ENCODE peak calls at places on chromosomes 12 and 14, in six cellular contexts. S is HepG2; J is upper lobe of left lung; U is MM.1S; F is CD8-positive, alpha-beta memory T cell; N is colonic mucosa. Y is an unnamed sample.

GRCh38 chr12:130572553-130572952 is 143.5 kb downstream of the RIMBP2 start:
- DNase-seq in U (no peak), S (no peak), J (no peak), F (no peak), N (no peak), Y (no peak)

GRCh38 chr14:62162998-62163589 is 400.9 kb downstream of the SNAPC1 start:
- DNase-seq in N (no peak), S (peak; percentile 18), J (no peak), U (peak; percentile 6), F (peak; percentile 6), Y (no peak)

GRCh38 chr14:78491015-78491414 is 320.8 kb downstream of the NRXN3 start:
- DNase-seq in J (no peak), N (no peak), U (no peak), F (no peak), S (no peak), Y (no peak)

GRCh38 chr12:89345376-89345775 is 6.9 kb downstream of the DUSP6 start:
- DNase-seq in J (no peak), S (no peak), N (no peak), U (peak; percentile 64), F (no peak), Y (no peak)

GRCh38 chr14:105854600-105855245 is 328.3 kb downstream of the TMEM121 start:
- DNase-seq in N (peak; percentile 8), S (no peak), J (peak; percentile 66), U (no peak), F (no peak), Y (peak; percentile 43)

GRCh38 chr12:106519587-106519986 is 63.2 kb upstream of the RFX4 start:
- DNase-seq in S (no peak), J (no peak), F (no peak), N (no peak), U (no peak), Y (no peak)

GRCh38 chr12:109890620-109891019 is 9.5 kb upstream of the TCHP start:
- DNase-seq in U (no peak), S (no peak), N (no peak), J (no peak), F (no peak), Y (no peak)

GRCh38 chr12:110109037-110109836 is 14.9 kb upstream of the IFT81 start:
- DNase-seq in J (no peak), F (no peak), N (peak; percentile 54), U (no peak), S (peak; percentile 93), Y (peak; percentile 34)

GRCh38 chr12:44774815-44775411 is 101.2 kb downstream of the NELL2 start:
- DNase-seq in J (no peak), U (no peak), S (peak; percentile 21), N (peak; percentile 41), F (peak; percentile 42), Y (peak; percentile 62)

GRCh38 chr12:96749978-96750377 is 157.1 kb upstream of the NEDD1 start:
- DNase-seq in N (no peak), U (no peak), J (no peak), S (no peak), F (no peak), Y (no peak)

GRCh38 chr12:44314007-44314500 is 478.2 kb downstream of the TMEM117 start:
- DNase-seq in U (no peak), F (no peak), N (no peak), S (no peak), J (no peak), Y (no peak)

GRCh38 chr14:89284368-89285058 is 132.5 kb downstream of the FOXN3 start:
- DNase-seq in F (no peak), S (no peak), N (no peak), U (no peak), J (no peak), Y (no peak)

GRCh38 chr12:83016226-83016835 is 329.6 kb downstream of the TMTC2 start:
- DNase-seq in U (no peak), J (no peak), S (peak; percentile 5), N (no peak), F (no peak), Y (no peak)

GRCh38 chr12:130086777-130087176 is 75.5 kb upstream of the FZD10 start:
- DNase-seq in U (no peak), J (no peak), N (no peak), F (no peak), S (no peak), Y (no peak)

GRCh38 chr12:89450922-89451321 is 73.7 kb downstream of the GALNT4 start:
- DNase-seq in U (no peak), F (no peak), S (peak; percentile 6), N (no peak), J (no peak), Y (no peak)

GRCh38 chr14:85165091-85165490 is 364.9 kb upstream of the FLRT2 start:
- DNase-seq in F (no peak), U (no peak), N (no peak), J (no peak), S (no peak), Y (no peak)

GRCh38 chr14:39875028-39875427 is 442.8 kb upstream of the FBXO33 start:
- DNase-seq in U (no peak), J (no peak), S (no peak), N (no peak), F (no peak), Y (no peak)

GRCh38 chr12:28027947-28028724 is 55.6 kb upstream of the PTHLH start:
- DNase-seq in U (no peak), J (peak; percentile 34), S (no peak), N (no peak), F (no peak), Y (no peak)

GRCh38 chr12:62653740-62654139 is 187.1 kb downstream of the MON2 start:
- DNase-seq in U (no peak), J (no peak), F (no peak), S (no peak), N (no peak), Y (no peak)

GRCh38 chr12:62649412-62650116 is 182.9 kb downstream of the MON2 start:
- DNase-seq in J (no peak), F (no peak), U (no peak), N (no peak), S (no peak), Y (no peak)

GRCh38 chr12:62653304-62653703 is 186.7 kb downstream of the MON2 start:
- DNase-seq in S (no peak), U (no peak), F (no peak), N (no peak), J (no peak), Y (no peak)

GRCh38 chr12:62647586-62647985 is 181.0 kb downstream of the MON2 start:
- DNase-seq in F (no peak), J (no peak), N (no peak), S (no peak), U (no peak), Y (no peak)

GRCh38 chr12:62651138-62651537 is 184.5 kb downstream of the MON2 start:
- DNase-seq in J (no peak), U (no peak), S (no peak), N (no peak), F (no peak), Y (no peak)
- H3K27me3 ChIP-seq in J (no peaks in the 10 kb centered on the region), U (no peaks in the 10 kb centered on the region), S (no peaks in the 10 kb centered on the region), N (no peaks in the 10 kb centered on the region), F (no peaks in the 10 kb centered on the region), Y (no peaks in the 10 kb centered on the region)

GRCh38 chr12:57600395-57600794 is 4.2 kb upstream of the DTX3 start:
- DNase-seq in S (no peak), N (no peak), U (no peak), J (no peak), F (no peak), Y (no peak)

GRCh38 chr12:57603758-57604453 is 718 bp upstream of the DTX3 start:
- DNase-seq in N (peak; percentile 38), S (no peak), F (no peak), J (no peak), U (no peak), Y (no peak)

GRCh38 chr12:57604454-57605307 is at the start of gene DTX3:
- DNase-seq in J (peak; percentile 82), F (no peak), N (peak; percentile 31), U (peak; percentile 26), S (no peak), Y (peak; percentile 64)

GRCh38 chr12:57603323-57603722 is 1.3 kb upstream of the DTX3 start:
- DNase-seq in S (no peak), F (no peak), N (no peak), J (no peak), U (no peak), Y (no peak)

DNA sequence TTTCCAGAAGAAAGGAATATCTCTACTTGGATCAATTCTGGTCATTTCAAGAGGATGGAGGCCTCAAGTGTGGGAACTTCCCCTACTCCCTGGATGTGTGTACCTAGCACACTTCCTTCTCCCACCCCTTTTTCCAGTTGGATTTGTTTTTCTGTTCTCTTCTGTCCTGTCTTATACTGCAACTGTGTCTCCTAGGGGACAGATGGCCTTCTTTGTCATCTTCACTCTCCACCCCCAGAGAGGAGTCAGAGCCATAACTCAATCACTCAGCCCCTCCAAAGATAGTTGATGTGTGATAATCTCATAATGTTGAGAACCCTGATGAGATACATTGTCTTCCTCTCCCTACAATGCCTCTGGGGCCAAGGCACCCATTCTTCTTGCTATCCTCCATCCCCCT is 2.1 kb upstream of the DTX3 start:
- DNase-seq in N (no peak), U (no peak), S (no peak), F (no peak), J (no peak), Y (no peak)
- H3K27ac ChIP-seq in N (no peak overlapping the region), U (no peak overlapping the region), S (no peak overlapping the region), F (no peak overlapping the region), J (no peak overlapping the region), Y (no peak overlapping the region)

DNA sequence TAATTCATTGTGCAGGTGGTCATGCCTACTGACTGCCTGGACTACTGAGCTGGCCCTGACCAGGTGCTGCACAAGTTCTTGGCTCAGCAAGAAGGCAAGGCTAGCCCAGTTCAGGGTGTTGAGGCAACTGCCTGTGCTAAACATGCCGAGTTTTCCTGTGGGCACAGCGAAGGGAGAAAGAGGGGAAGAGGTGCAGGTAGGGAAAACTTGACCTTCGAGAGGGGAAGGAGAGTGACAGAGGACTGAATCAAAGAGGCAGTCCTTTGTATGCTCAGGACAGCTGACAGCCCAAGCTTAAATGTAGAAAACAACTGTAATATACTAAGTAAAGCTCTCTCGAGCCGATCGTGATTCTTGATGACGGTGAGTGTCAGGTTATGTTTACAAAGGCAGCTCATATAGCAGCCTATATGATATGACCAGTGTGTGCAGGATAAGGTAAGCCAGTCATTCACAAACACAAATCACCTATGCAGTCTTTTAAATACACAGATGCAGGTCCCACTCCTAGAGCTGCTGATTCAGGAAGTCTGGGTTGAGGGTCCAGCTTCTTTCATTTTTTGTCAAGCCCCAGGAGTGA is 2.6 kb downstream of the IRAK3 start:
- DNase-seq in N (no peak), F (no peak), J (no peak), S (no peak), U (no peak), Y (no peak)
- H3K27me3 ChIP-seq in N (no peaks in the 10 kb centered on the region), F (peaks cover 8% of the 10 kb centered on the region), J (no peaks in the 10 kb centered on the region), S (peaks cover 2% of the 10 kb centered on the region), U (no peaks in the 10 kb centered on the region), Y (no peaks in the 10 kb centered on the region)

GRCh38 chr12:120719072-120719471 is 6.6 kb upstream of the ACADS start:
- DNase-seq in F (no peak), S (peak; percentile 18), N (no peak), J (no peak), U (no peak), Y (no peak)

GRCh38 chr12:120720972-120721801 is 4.4 kb upstream of the ACADS start:
- DNase-seq in F (no peak), U (no peak), S (no peak), N (no peak), J (peak; percentile 25), Y (no peak)

GRCh38 chr12:120721866-120722265 is 3.8 kb upstream of the ACADS start:
- DNase-seq in U (no peak), S (no peak), J (no peak), N (no peak), F (no peak), Y (no peak)

GRCh38 chr12:120719496-120720233 is 6.0 kb upstream of the ACADS start:
- DNase-seq in N (peak; percentile 50), U (no peak), S (no peak), J (no peak), F (no peak), Y (no peak)

GRCh38 chr12:120720234-120720968 is 5.2 kb upstream of the ACADS start:
- DNase-seq in U (no peak), J (no peak), S (no peak), N (peak; percentile 34), F (no peak), Y (no peak)
- H3K27ac ChIP-seq in U (no peak overlapping the region), J (no peak overlapping the region), S (no peak overlapping the region), N (peak overlapping the region; percentile 46), F (no peak overlapping the region), Y (peak overlapping the region; percentile 75)

Y was measured in Peyer's patch.